ENCODE peak calls at places on chromosomes 11 and 22, in five cellular contexts. X, W, R, K and D are unnamed samples.

GRCh38 chr11:113313601-113314000 is 782 bp upstream of the TTC12 start:
- DNase-seq in W (no peak), R (no peak), K (no peak), X (peak), D (no peak)

GRCh38 chr11:86735462-86736302 is 63.3 kb upstream of the ME3 start:
- DNase-seq in W (no peak), X (no peak), R (no peak), K (no peak), D (no peak)

GRCh38 chr11:30107899-30108298 is 91.1 kb upstream of the KCNA4 start:
- DNase-seq in X (no peak), K (no peak), W (no peak), R (no peak), D (no peak)

GRCh38 chr22:36101756-36102155 is 58.8 kb downstream of the APOL3 start:
- DNase-seq in R (no peak), W (no peak), X (no peak), K (peak), D (no peak)

GRCh38 chr22:37330200-37331033 is 48.1 kb downstream of the CYTH4 start:
- DNase-seq in X (peak), W (no peak), R (peak), K (no peak), D (no peak)

GRCh38 chr11:9385288-9385902 is 943 bp downstream of the IPO7 start:
- DNase-seq in R (no peak), X (no peak), W (no peak), K (no peak), D (no peak)

GRCh38 chr11:45899448-45900174 is 7.5 kb downstream of the FREY1 start:
- DNase-seq in W (peak), X (peak), R (peak), K (peak), D (peak)

GRCh38 chr11:2807801-2808241 is 77.8 kb downstream of the CDKN1C start:
- DNase-seq in R (no peak), X (no peak), K (peak), W (peak), D (peak)

GRCh38 chr11:76385903-76386302 is 4.8 kb downstream of the GVQW3 start:
- DNase-seq in X (no peak), K (no peak), W (no peak), R (no peak), D (no peak)

GRCh38 chr11:22521226-22521625 is 104.4 kb downstream of the FANCF start:
- DNase-seq in K (no peak), R (no peak), W (no peak), X (no peak), D (no peak)

GRCh38 chr11:45568031-45568430 is 97.4 kb downstream of the CHST1 start:
- DNase-seq in R (no peak), W (no peak), K (no peak), X (no peak), D (no peak)

GRCh38 chr22:39994566-39995345 is at the start of gene FAM83F:
- DNase-seq in K (no peak), W (no peak), X (no peak), R (peak), D (no peak)

GRCh38 chr22:19291218-19291579 is 320 bp downstream of the CLTCL1 start:
- DNase-seq in R (peak), W (peak), K (peak), X (peak), D (peak)

GRCh38 chr22:20249797-20250354 is 18.2 kb downstream of the RTN4R start:
- DNase-seq in K (peak), R (no peak), W (peak), X (peak), D (no peak)

GRCh38 chr22:30648825-30649224 is 13.2 kb downstream of the SLC35E4 start:
- DNase-seq in R (no peak), K (no peak), X (no peak), W (no peak), D (no peak)

GRCh38 chr11:108069947-108070346 is 51.4 kb upstream of the ACAT1 start:
- DNase-seq in W (no peak), X (peak), R (no peak), K (no peak), D (no peak)

GRCh38 chr11:76086713-76087635 is 119.3 kb downstream of the WNT11 start:
- DNase-seq in R (no peak), W (no peak), K (no peak), X (no peak), D (no peak)